ENCODE peak calls at places on chromosomes 2 and 18, in eight cellular contexts. F is neural progenitor cell; J is NCI-H2081; Q is T1000; S is activated gamma-delta T cell treated with Interleukin-2 at 50 U/mL for 16 hours; X is activated CD4-positive, alpha-beta memory T cell treated with anti-CD3 and anti-CD28 coated beads for 36 hours; O is KBM-7; D is transverse colon. M is an unnamed sample.

GRCh38 chr2:180203972-180204371 is 196.9 kb upstream of the CWC22 start:
- DNase-seq in F (no peak), J (no peak), Q (no peak), S (no peak), X (no peak), O (no peak), D (no peak), M (no peak)

GRCh38 chr18:76450452-76450851 is 44.6 kb downstream of the ZNF516 start:
- DNase-seq in F (no peak), J (no peak), Q (no peak), S (no peak), X (no peak), O (no peak), D (no peak), M (no peak)

GRCh38 chr2:217356795-217357194 is 496.9 kb upstream of the TNP1 start:
- DNase-seq in F (no peak), J (no peak), Q (no peak), S (no peak), X (no peak), O (no peak), D (no peak), M (no peak)

GRCh38 chr2:27079233-27080139 is 1.1 kb downstream of the EMILIN1 start:
- DNase-seq in F (no peak), J (no peak), Q (no peak), S (no peak), X (no peak), O (no peak), D (no peak), M (no peak)

GRCh38 chr2:8756230-8756629 is 74.4 kb downstream of the ID2 start:
- DNase-seq in F (no peak), J (no peak), Q (no peak), S (no peak), X (no peak), O (no peak), D (no peak), M (no peak)

GRCh38 chr2:54722641-54723299 is 692 bp upstream of the EML6 start:
- DNase-seq in F (no peak), J (peak), Q (peak), S (no peak), X (no peak), O (no peak), D (no peak), M (no peak)

GRCh38 chr2:109423556-109424359 is 190.0 kb downstream of the SEPTIN10 start:
- DNase-seq in F (no peak), J (no peak), Q (no peak), S (no peak), X (no peak), O (no peak), D (peak), M (no peak)

GRCh38 chr2:47309952-47310800 is 92.8 kb upstream of the MSH2 start:
- DNase-seq in F (peak), J (peak), Q (no peak), S (no peak), X (no peak), O (peak), D (peak), M (peak)

GRCh38 chr2:58974881-58975280 is 733.8 kb upstream of the FANCL start:
- DNase-seq in F (no peak), J (no peak), Q (no peak), S (no peak), X (no peak), O (no peak), D (no peak), M (no peak)

GRCh38 chr2:43636616-43637015 is 444 bp upstream of the PLEKHH2 start:
- DNase-seq in F (no peak), J (no peak), Q (no peak), S (peak), X (peak), O (no peak), D (no peak), M (no peak)

GRCh38 chr18:12271376-12272235 is 17.4 kb downstream of the CIDEA start:
- DNase-seq in F (peak), J (peak), Q (peak), S (no peak), X (peak), O (peak), D (peak), M (peak)

GRCh38 chr18:22913861-22914260 is 19.3 kb upstream of the RBBP8 start:
- DNase-seq in F (no peak), J (peak), Q (no peak), S (no peak), X (no peak), O (no peak), D (peak), M (no peak)

GRCh38 chr2:1869248-1869647 is 124.9 kb upstream of the PXDN start:
- DNase-seq in F (no peak), J (no peak), Q (no peak), S (no peak), X (no peak), O (no peak), D (no peak), M (peak)

GRCh38 chr2:39528701-39529100 is 91.6 kb upstream of the MAP4K3 start:
- DNase-seq in F (no peak), J (no peak), Q (no peak), S (no peak), X (no peak), O (no peak), D (no peak), M (no peak)

GRCh38 chr2:86543335-86543734 is 19.9 kb downstream of the CHMP3 start:
- DNase-seq in F (no peak), J (no peak), Q (no peak), S (no peak), X (no peak), O (no peak), D (no peak), M (no peak)